ENCODE peak calls at places on chromosomes 1 and 21, in five cellular contexts. Q, K, S, Z and J are unnamed samples. For H3K36me3, the result is how much of the 10 kb centered on the place peaks cover.

GRCh38 chr1:174652496-174653280 is 204.9 kb downstream of the GPR52 start:
- DNase-seq in Z (no peak), Q (peak), S (no peak), K (no peak), J (no peak)

GRCh38 chr1:92817986-92818764 is 13.7 kb upstream of the RPL5 start:
- DNase-seq in Q (peak), S (no peak), Z (no peak), K (no peak), J (peak)

GRCh38 chr1:78292361-78292760 is 198.4 kb upstream of the PTGFR start:
- DNase-seq in S (peak), Z (no peak), Q (no peak), K (no peak), J (no peak)

GRCh38 chr1:188778578-188778977 is 1699.1 kb downstream of the BRINP3 start:
- DNase-seq in Z (no peak), K (no peak), Q (no peak), S (peak), J (no peak)

GRCh38 chr21:46039891-46040660 is 57.8 kb upstream of the COL6A2 start:
- DNase-seq in S (no peak), Z (no peak), Q (no peak), K (no peak), J (no peak)

GRCh38 chr21:44378646-44379581 is 25.5 kb downstream of the TRPM2 start:
- DNase-seq in Q (no peak), K (no peak), S (no peak), Z (no peak), J (no peak)

GRCh38 chr1:203169770-203170520 is 5.7 kb downstream of the MYBPH start:
- DNase-seq in Q (no peak), S (no peak), K (no peak), Z (no peak), J (no peak)

GRCh38 chr1:183097438-183098051 is 74.3 kb downstream of the LAMC1 start:
- DNase-seq in S (peak), K (no peak), Z (no peak), Q (peak), J (peak)

GRCh38 chr1:228145498-228146425 is 4.0 kb upstream of the GJC2 start:
- DNase-seq in Z (no peak), S (no peak), K (no peak), Q (no peak), J (no peak)

GRCh38 chr1:10082785-10083479 is 50.2 kb downstream of the UBE4B start:
- DNase-seq in Z (no peak), K (no peak), Q (no peak), S (peak), J (peak)

GRCh38 chr1:144101397-144102050 is 129.7 kb upstream of the FAM72C start:
- DNase-seq in Q (peak), Z (peak), K (peak), S (no peak), J (no peak)

GRCh38 chr1:245969274-245969673 is 537.8 kb downstream of the SMYD3 start:
- DNase-seq in Z (peak), K (no peak), Q (peak), S (peak), J (peak)

GRCh38 chr1:70528591-70529333 is 117.7 kb downstream of the CTH start:
- DNase-seq in Z (peak), K (no peak), Q (peak), S (peak), J (peak)

GRCh38 chr21:41715649-41716321 is 51.1 kb downstream of the RIPK4 start:
- DNase-seq in K (no peak), Q (peak), Z (no peak), S (no peak), J (peak)

GRCh38 chr21:15051652-15052554 is 12.9 kb downstream of the NRIP1 start:
- DNase-seq in Z (no peak), Q (peak), K (no peak), S (peak), J (no peak)

GRCh38 chr1:53646732-53647131 is 92.2 kb downstream of the GLIS1 start:
- DNase-seq in S (no peak), Q (no peak), Z (no peak), K (no peak), J (no peak)

GRCh38 chr1:94924967-94925366 is 1.9 kb downstream of the CNN3 start:
- DNase-seq in Z (peak), S (peak), Q (no peak), K (no peak), J (peak)

GRCh38 chr1:234149217-234149616 is 224.0 kb upstream of the COA6 start:
- DNase-seq in K (no peak), S (peak), Z (no peak), Q (no peak), J (peak)

GRCh38 chr1:73839922-73840321 is 358.1 kb downstream of the LRRIQ3 start:
- DNase-seq in K (no peak), Z (no peak), S (no peak), Q (peak), J (peak)

GRCh38 chr1:230087034-230087721 is 20.1 kb downstream of the GALNT2 start:
- DNase-seq in S (no peak), K (no peak), Z (no peak), Q (no peak), J (peak)

GRCh38 chr21:45332981-45333582 is 45.4 kb upstream of the POFUT2 start:
- DNase-seq in S (no peak), Z (peak), K (no peak), Q (no peak), J (no peak)

GRCh38 chr1:9281907-9282306 is 10.8 kb upstream of the SPSB1 start:
- DNase-seq in Q (peak), S (no peak), Z (no peak), K (no peak), J (no peak)

DNA sequence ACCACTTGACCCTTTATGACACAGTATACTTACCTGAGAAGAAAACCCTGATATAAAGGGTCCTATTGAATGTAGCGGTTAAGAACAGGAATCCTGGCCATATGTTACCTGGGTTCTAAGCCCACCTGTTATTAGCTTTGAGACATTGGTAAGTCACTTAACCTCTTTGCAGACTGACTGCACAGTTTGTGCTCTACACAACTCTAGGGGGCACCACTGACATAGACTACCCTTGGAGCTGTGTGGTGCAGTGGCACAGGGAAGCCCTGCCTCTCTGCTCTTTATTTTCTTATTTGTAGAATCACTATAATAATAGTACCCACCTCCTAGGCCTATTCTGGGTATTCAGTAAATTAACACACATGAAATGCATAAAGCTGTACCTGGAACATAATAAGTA is 165.6 kb downstream of the C1orf94 start:
- DNase-seq in Z (no peak), K (no peak), S (no peak), Q (no peak), J (no peak)
- TF ChIP-seq CTCF in Z (no peak), K (no peak), S (no peak), Q (no peak), J (no peak)

GRCh38 chr1:115641762-115642167 is at the start of gene VANGL1:
- DNase-seq in K (peak), Z (peak), S (peak), Q (peak), J (no peak)

GRCh38 chr1:115644109-115644508 is 2.3 kb downstream of the VANGL1 start:
- DNase-seq in K (no peak), Q (no peak), S (no peak), Z (no peak), J (no peak)

GRCh38 chr1:115642168-115643072 is 650 bp downstream of the VANGL1 start:
- DNase-seq in Z (peak), Q (peak), K (peak), S (peak), J (peak)

GRCh38 chr1:115643636-115644035 is 1.9 kb downstream of the VANGL1 start:
- DNase-seq in S (no peak), K (no peak), Q (no peak), Z (no peak), J (no peak)

GRCh38 chr1:115643219-115643618 is 1.4 kb downstream of the VANGL1 start:
- DNase-seq in S (no peak), K (no peak), Z (no peak), Q (no peak), J (no peak)
- H3K4me3 ChIP-seq in S (no peak), K (peak), Z (no peak), Q (peak), J (peak)

DNA sequence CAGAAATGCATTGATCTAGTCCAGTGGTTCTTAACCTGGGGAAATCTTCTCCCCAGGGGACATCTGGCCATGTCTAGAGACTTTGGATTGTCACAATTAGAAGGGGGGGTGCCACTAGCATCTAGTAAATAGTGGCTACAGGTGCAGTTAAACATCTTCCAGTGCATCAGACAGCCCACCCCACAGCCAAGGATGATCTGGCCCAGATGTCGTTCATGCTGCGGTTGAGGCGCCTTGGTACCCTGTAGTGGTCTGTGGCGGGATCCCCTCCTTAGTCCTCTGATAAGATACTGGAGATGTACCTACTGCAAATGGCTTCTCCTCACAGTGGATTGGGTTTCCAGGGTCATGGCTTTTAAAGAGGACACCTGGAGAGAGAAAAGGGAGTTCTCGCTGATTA is 69.8 kb downstream of the PRDM2 start:
- DNase-seq in K (no peak), Z (no peak), Q (no peak), S (no peak), J (no peak)
- H3K36me3 ChIP-seq in K (under half), Z (under half), Q (under half), S (under half), J (under half)

GRCh38 chr1:19137158-19137557 is 72.9 kb downstream of the UBR4 start:
- DNase-seq in S (no peak), Z (no peak), Q (no peak), K (no peak), J (no peak)

GRCh38 chr1:19138958-19139581 is 71.0 kb downstream of the UBR4 start:
- DNase-seq in S (no peak), Z (no peak), Q (no peak), K (no peak), J (no peak)

GRCh38 chr1:19140465-19140864 is 69.6 kb downstream of the UBR4 start:
- DNase-seq in Z (no peak), K (no peak), S (no peak), Q (no peak), J (no peak)

GRCh38 chr1:19139711-19140110 is 70.4 kb downstream of the UBR4 start:
- DNase-seq in Z (no peak), Q (no peak), S (no peak), K (peak), J (no peak)
- TF ChIP-seq CTCF in Z (no peak), Q (no peak), S (no peak), K (no peak), J (no peak)

GRCh38 chr1:43267291-43267805 is 2.4 kb upstream of the TMEM125 start:
- DNase-seq in K (no peak), Z (no peak), Q (peak), S (peak), J (no peak)
- H3K4me3 ChIP-seq in K (no peak), Z (no peak), Q (no peak), S (no peak), J (no peak)

DNA sequence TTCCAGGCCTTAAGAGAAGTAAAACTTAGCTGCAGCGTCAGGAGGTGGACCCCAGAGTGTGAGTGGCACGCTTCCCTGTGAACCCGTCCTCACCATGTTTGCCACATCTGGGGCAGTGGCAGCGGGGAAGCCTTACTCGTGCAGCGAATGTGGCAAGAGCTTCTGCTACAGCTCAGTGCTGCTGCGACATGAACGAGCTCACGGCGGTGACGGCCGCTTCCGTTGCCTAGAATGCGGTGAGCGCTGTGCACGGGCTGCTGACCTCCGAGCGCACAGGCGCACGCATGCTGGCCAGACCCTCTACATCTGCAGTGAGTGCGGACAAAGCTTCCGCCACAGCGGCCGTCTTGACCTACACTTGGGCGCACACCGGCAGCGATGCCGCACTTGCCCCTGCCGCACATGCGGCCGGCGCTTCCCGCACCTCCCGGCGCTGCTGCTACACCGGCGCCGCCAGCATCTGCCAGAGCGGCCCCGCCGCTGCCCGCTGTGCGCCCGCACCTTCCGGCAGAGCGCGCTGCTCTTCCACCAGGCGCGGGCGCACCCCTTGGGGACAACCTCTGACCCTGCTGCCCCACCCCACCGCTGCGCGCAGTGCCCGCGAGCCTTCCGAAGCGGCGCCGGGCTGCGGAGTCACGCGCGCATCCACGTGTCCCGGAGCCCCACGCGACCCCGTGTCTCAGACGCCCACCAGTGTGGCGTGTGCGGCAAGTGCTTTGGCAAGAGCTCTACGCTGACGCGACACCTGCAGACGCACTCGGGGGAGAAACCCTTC is 9.3 kb downstream of the ZNF672 start:
- DNase-seq in K (no peak), Z (no peak), S (no peak), Q (no peak), J (no peak)
- H3K36me3 ChIP-seq in K (half or more), Z (under half), S (half or more), Q (under half), J (under half)

DNA sequence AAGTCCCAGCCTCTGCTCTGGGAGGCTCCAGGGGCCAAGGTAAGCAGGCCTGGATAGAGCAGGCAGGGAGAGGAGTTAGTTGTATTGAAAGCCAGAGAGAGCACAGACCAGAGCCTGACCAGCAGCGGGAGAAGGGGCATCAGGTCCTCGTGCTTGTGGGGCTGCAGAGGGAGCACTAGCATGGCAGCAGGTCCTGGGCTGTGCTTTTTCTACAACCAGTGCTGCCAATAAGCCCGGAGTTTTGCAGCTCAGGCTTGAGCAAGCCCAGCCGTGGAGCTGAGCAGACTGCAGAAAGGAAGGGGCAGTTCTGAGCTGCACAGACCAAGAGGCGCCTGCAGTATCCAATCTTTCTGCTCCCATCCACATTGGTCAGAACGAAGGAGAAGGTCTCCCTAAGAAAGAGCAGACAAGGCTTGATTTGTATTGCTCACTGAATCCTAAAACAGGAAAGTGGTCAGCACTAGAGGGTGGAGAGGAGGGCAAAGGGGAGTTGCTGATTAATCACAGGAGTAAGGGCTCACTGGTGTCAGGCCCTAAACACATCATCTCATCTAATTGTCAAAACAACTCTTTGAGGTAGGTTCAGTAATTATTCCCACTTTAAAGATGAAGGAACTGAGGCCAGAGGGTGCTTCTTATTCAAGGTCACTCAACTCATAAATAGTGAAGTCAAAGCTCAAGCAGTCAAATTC is 2.7 kb downstream of the DENND2D start:
- DNase-seq in Q (no peak), Z (no peak), K (no peak), S (peak), J (no peak)
- TF ChIP-seq CTCF in Q (peak), Z (no peak), K (no peak), S (peak), J (peak)